ENCODE peak calls at places on chromosomes 5 and 9, in eight cellular contexts. One of them, this sample, is unnamed.

GRCh38 chr9:129632460-129632859 is 6.5 kb downstream of the NTMT1 start:
- DNase-seq in AG04450: no peak
- DNase-seq in HEK293T: no peak
- DNase-seq in H9: no peak
- DNase-seq in brain microvascular endothelial cell: no peak
- DNase-seq in A172: no peak
- DNase-seq in HAP-1: no peak
- DNase-seq in LoVo: no peak
- DNase-seq in this sample: no peak

GRCh38 chr5:54799645-54800044 is 185.7 kb downstream of the ESM1 start:
- DNase-seq in LoVo: no peak
- DNase-seq in brain microvascular endothelial cell: no peak
- DNase-seq in H9: no peak
- DNase-seq in A172: no peak
- DNase-seq in HEK293T: no peak
- DNase-seq in HAP-1: no peak
- DNase-seq in AG04450: no peak
- DNase-seq in this sample: no peak

GRCh38 chr5:8445139-8445538 is 576.2 kb downstream of the MTRR start:
- DNase-seq in HAP-1: no peak
- DNase-seq in LoVo: no peak
- DNase-seq in A172: no peak
- DNase-seq in H9: no peak
- DNase-seq in AG04450: no peak
- DNase-seq in HEK293T: no peak
- DNase-seq in brain microvascular endothelial cell: no peak
- DNase-seq in this sample: no peak

GRCh38 chr5:169629847-169630548 is 7.1 kb upstream of the DOCK2 start:
- DNase-seq in HEK293T: no peak
- DNase-seq in HAP-1: no peak
- DNase-seq in A172: peak; percentile 97
- DNase-seq in brain microvascular endothelial cell: peak; percentile 86
- DNase-seq in AG04450: peak; percentile 46
- DNase-seq in LoVo: peak; percentile 13
- DNase-seq in H9: no peak
- DNase-seq in this sample: no peak

GRCh38 chr5:141672856-141673813 is 8.9 kb downstream of the ARAP3 start:
- DNase-seq in HAP-1: no peak
- DNase-seq in AG04450: no peak
- DNase-seq in brain microvascular endothelial cell: no peak
- DNase-seq in HEK293T: no peak
- DNase-seq in LoVo: no peak
- DNase-seq in A172: no peak
- DNase-seq in H9: peak; percentile 50
- DNase-seq in this sample: no peak

GRCh38 chr9:121563881-121564460 is 64.3 kb upstream of the GGTA1 start:
- DNase-seq in HEK293T: no peak
- DNase-seq in brain microvascular endothelial cell: no peak
- DNase-seq in AG04450: no peak
- DNase-seq in HAP-1: no peak
- DNase-seq in A172: no peak
- DNase-seq in LoVo: no peak
- DNase-seq in H9: no peak
- DNase-seq in this sample: no peak

GRCh38 chr5:32506809-32507208 is 62.3 kb upstream of the ZFR start:
- DNase-seq in HEK293T: no peak
- DNase-seq in A172: peak; percentile 78
- DNase-seq in brain microvascular endothelial cell: no peak
- DNase-seq in HAP-1: no peak
- DNase-seq in H9: no peak
- DNase-seq in AG04450: no peak
- DNase-seq in LoVo: no peak
- DNase-seq in this sample: no peak

GRCh38 chr5:73160239-73160671 is 12.7 kb upstream of the TMEM174 start:
- DNase-seq in LoVo: no peak
- DNase-seq in HAP-1: no peak
- DNase-seq in A172: peak; percentile 13
- DNase-seq in brain microvascular endothelial cell: peak; percentile 7
- DNase-seq in H9: no peak
- DNase-seq in HEK293T: no peak
- DNase-seq in AG04450: no peak
- DNase-seq in this sample: no peak

GRCh38 chr5:144142030-144142825 is 28.2 kb downstream of the YIPF5 start:
- DNase-seq in brain microvascular endothelial cell: peak; percentile 22
- DNase-seq in AG04450: peak; percentile 7
- DNase-seq in LoVo: peak; percentile 38
- DNase-seq in HEK293T: peak; percentile 47
- DNase-seq in HAP-1: peak; percentile 43
- DNase-seq in A172: peak; percentile 43
- DNase-seq in H9: no peak
- DNase-seq in this sample: peak; percentile 23

GRCh38 chr9:135380321-135380960 is 99.1 kb upstream of the PPP1R26 start:
- DNase-seq in HAP-1: no peak
- DNase-seq in AG04450: no peak
- DNase-seq in H9: no peak
- DNase-seq in brain microvascular endothelial cell: no peak
- DNase-seq in HEK293T: no peak
- DNase-seq in LoVo: no peak
- DNase-seq in A172: no peak
- DNase-seq in this sample: no peak

GRCh38 chr5:181129601-181130000 is 1.4 kb downstream of the OR2V1 start:
- DNase-seq in A172: no peak
- DNase-seq in HAP-1: no peak
- DNase-seq in AG04450: no peak
- DNase-seq in HEK293T: no peak
- DNase-seq in H9: no peak
- DNase-seq in brain microvascular endothelial cell: no peak
- DNase-seq in LoVo: no peak
- DNase-seq in this sample: no peak

GRCh38 chr5:88836195-88836838 is 46.7 kb downstream of the MEF2C start:
- DNase-seq in HAP-1: no peak
- DNase-seq in HEK293T: no peak
- DNase-seq in AG04450: no peak
- DNase-seq in A172: peak; percentile 11
- DNase-seq in brain microvascular endothelial cell: peak; percentile 60
- DNase-seq in LoVo: peak; percentile 45
- DNase-seq in H9: no peak
- DNase-seq in this sample: no peak

GRCh38 chr5:59036274-59036961 is 453.5 kb downstream of the RAB3C start:
- DNase-seq in HAP-1: no peak
- DNase-seq in AG04450: peak; percentile 94
- DNase-seq in H9: no peak
- DNase-seq in A172: peak; percentile 47
- DNase-seq in HEK293T: no peak
- DNase-seq in brain microvascular endothelial cell: peak; percentile 91
- DNase-seq in LoVo: peak; percentile 87
- DNase-seq in this sample: peak; percentile 92

GRCh38 chr5:18882162-18882561 is 1105.8 kb downstream of the CDH18 start:
- DNase-seq in A172: no peak
- DNase-seq in AG04450: no peak
- DNase-seq in brain microvascular endothelial cell: no peak
- DNase-seq in H9: no peak
- DNase-seq in HEK293T: no peak
- DNase-seq in LoVo: no peak
- DNase-seq in HAP-1: no peak
- DNase-seq in this sample: no peak

GRCh38 chr9:76725181-76725580 is 39.1 kb upstream of the PCA3 start:
- DNase-seq in brain microvascular endothelial cell: no peak
- DNase-seq in A172: no peak
- DNase-seq in HAP-1: no peak
- DNase-seq in LoVo: no peak
- DNase-seq in HEK293T: no peak
- DNase-seq in H9: no peak
- DNase-seq in AG04450: no peak
- DNase-seq in this sample: no peak

GRCh38 chr5:142697356-142697807 is 11.5 kb upstream of the FGF1 start:
- DNase-seq in HEK293T: no peak
- DNase-seq in LoVo: no peak
- DNase-seq in AG04450: no peak
- DNase-seq in A172: no peak
- DNase-seq in H9: peak; percentile 18
- DNase-seq in brain microvascular endothelial cell: peak; percentile 81
- DNase-seq in HAP-1: no peak
- DNase-seq in this sample: no peak

GRCh38 chr9:92954078-92954861 is 6.9 kb downstream of the FGD3 start:
- DNase-seq in H9: no peak
- DNase-seq in AG04450: no peak
- DNase-seq in brain microvascular endothelial cell: no peak
- DNase-seq in HAP-1: no peak
- DNase-seq in HEK293T: no peak
- DNase-seq in LoVo: peak; percentile 95
- DNase-seq in A172: peak; percentile 94
- DNase-seq in this sample: no peak

GRCh38 chr5:179165421-179166170 is 105.4 kb downstream of the ZNF354C start:
- DNase-seq in HAP-1: no peak
- DNase-seq in A172: no peak
- DNase-seq in LoVo: no peak
- DNase-seq in H9: no peak
- DNase-seq in brain microvascular endothelial cell: no peak
- DNase-seq in HEK293T: no peak
- DNase-seq in AG04450: no peak
- DNase-seq in this sample: no peak

GRCh38 chr9:79574716-79575242 is 3.0 kb downstream of the TLE4 start:
- DNase-seq in AG04450: no peak
- DNase-seq in LoVo: no peak
- DNase-seq in brain microvascular endothelial cell: no peak
- DNase-seq in A172: no peak
- DNase-seq in HEK293T: no peak
- DNase-seq in H9: no peak
- DNase-seq in HAP-1: no peak
- DNase-seq in this sample: no peak

GRCh38 chr9:4796988-4797956 is 4.5 kb downstream of the RCL1 start:
- DNase-seq in HAP-1: no peak
- DNase-seq in A172: peak; percentile 23
- DNase-seq in HEK293T: peak; percentile 23
- DNase-seq in AG04450: no peak
- DNase-seq in LoVo: peak; percentile 41
- DNase-seq in H9: peak; percentile 42
- DNase-seq in brain microvascular endothelial cell: peak; percentile 47
- DNase-seq in this sample: no peak

GRCh38 chr5:89262030-89262429 is 379.0 kb upstream of the MEF2C start:
- DNase-seq in AG04450: no peak
- DNase-seq in A172: no peak
- DNase-seq in H9: no peak
- DNase-seq in HAP-1: no peak
- DNase-seq in HEK293T: no peak
- DNase-seq in brain microvascular endothelial cell: no peak
- DNase-seq in LoVo: no peak
- DNase-seq in this sample: no peak

GRCh38 chr5:176621661-176622079 is 8.7 kb downstream of the SNCB start:
- DNase-seq in A172: peak; percentile 46
- DNase-seq in HAP-1: no peak
- DNase-seq in HEK293T: no peak
- DNase-seq in brain microvascular endothelial cell: peak; percentile 71
- DNase-seq in AG04450: no peak
- DNase-seq in LoVo: no peak
- DNase-seq in H9: no peak
- DNase-seq in this sample: no peak

GRCh38 chr9:136047076-136047774 is 47.9 kb downstream of the NACC2 start:
- DNase-seq in A172: no peak
- DNase-seq in brain microvascular endothelial cell: no peak
- DNase-seq in H9: no peak
- DNase-seq in LoVo: no peak
- DNase-seq in HEK293T: no peak
- DNase-seq in HAP-1: no peak
- DNase-seq in AG04450: no peak
- DNase-seq in this sample: no peak

GRCh38 chr9:91681461-91682305 is 258.1 kb upstream of the NFIL3 start:
- DNase-seq in HEK293T: peak; percentile 81
- DNase-seq in H9: peak; percentile 87
- DNase-seq in LoVo: peak; percentile 73
- DNase-seq in HAP-1: peak; percentile 74
- DNase-seq in A172: peak; percentile 48
- DNase-seq in AG04450: peak; percentile 6
- DNase-seq in brain microvascular endothelial cell: peak; percentile 58
- DNase-seq in this sample: peak; percentile 53

GRCh38 chr9:111621895-111622480 is 9.1 kb upstream of the DNAJC25 start:
- DNase-seq in LoVo: peak; percentile 30
- DNase-seq in HAP-1: no peak
- DNase-seq in brain microvascular endothelial cell: peak; percentile 58
- DNase-seq in A172: peak; percentile 26
- DNase-seq in H9: no peak
- DNase-seq in HEK293T: peak; percentile 31
- DNase-seq in AG04450: no peak
- DNase-seq in this sample: peak; percentile 53

GRCh38 chr9:35909274-35909673 is at the start of gene SPAAR:
- DNase-seq in HEK293T: no peak
- DNase-seq in HAP-1: no peak
- DNase-seq in brain microvascular endothelial cell: no peak
- DNase-seq in AG04450: no peak
- DNase-seq in H9: no peak
- DNase-seq in A172: no peak
- DNase-seq in LoVo: no peak
- DNase-seq in this sample: no peak

GRCh38 chr9:129258823-129259301 is 80.8 kb upstream of the IER5L start:
- DNase-seq in A172: no peak
- DNase-seq in HEK293T: no peak
- DNase-seq in HAP-1: no peak
- DNase-seq in brain microvascular endothelial cell: no peak
- DNase-seq in AG04450: no peak
- DNase-seq in H9: no peak
- DNase-seq in LoVo: no peak
- DNase-seq in this sample: no peak

GRCh38 chr9:35718726-35719511 is 13.1 kb downstream of the TLN1 start:
- DNase-seq in AG04450: no peak
- DNase-seq in HEK293T: no peak
- DNase-seq in HAP-1: no peak
- DNase-seq in brain microvascular endothelial cell: no peak
- DNase-seq in H9: no peak
- DNase-seq in A172: no peak
- DNase-seq in LoVo: no peak
- DNase-seq in this sample: no peak

GRCh38 chr5:69528015-69528414 is 32.0 kb upstream of the GTF2H2C start:
- DNase-seq in A172: no peak
- DNase-seq in HEK293T: no peak
- DNase-seq in LoVo: peak; percentile 73
- DNase-seq in HAP-1: no peak
- DNase-seq in brain microvascular endothelial cell: no peak
- DNase-seq in AG04450: no peak
- DNase-seq in H9: no peak
- DNase-seq in this sample: no peak

GRCh38 chr5:74885170-74885569 is 19.0 kb upstream of the FAM169A start:
- DNase-seq in LoVo: peak; percentile 34
- DNase-seq in AG04450: no peak
- DNase-seq in H9: no peak
- DNase-seq in brain microvascular endothelial cell: no peak
- DNase-seq in A172: no peak
- DNase-seq in HEK293T: no peak
- DNase-seq in HAP-1: no peak
- DNase-seq in this sample: no peak

GRCh38 chr9:36136894-36137391 is 410 bp downstream of the GLIPR2 start:
- DNase-seq in A172: no peak
- DNase-seq in LoVo: peak; percentile 1
- DNase-seq in H9: no peak
- DNase-seq in AG04450: no peak
- DNase-seq in HAP-1: peak; percentile 30
- DNase-seq in brain microvascular endothelial cell: no peak
- DNase-seq in HEK293T: peak; percentile 27
- DNase-seq in this sample: no peak

GRCh38 chr5:172443441-172444109 is 10.8 kb downstream of the SH3PXD2B start:
- DNase-seq in AG04450: peak; percentile 85
- DNase-seq in A172: peak; percentile 95
- DNase-seq in LoVo: peak; percentile 64
- DNase-seq in HEK293T: no peak
- DNase-seq in HAP-1: no peak
- DNase-seq in H9: no peak
- DNase-seq in brain microvascular endothelial cell: peak; percentile 94
- DNase-seq in this sample: no peak

GRCh38 chr9:113894166-113894565 is 18.1 kb downstream of the ZNF618 start:
- DNase-seq in HEK293T: no peak
- DNase-seq in HAP-1: no peak
- DNase-seq in A172: no peak
- DNase-seq in AG04450: no peak
- DNase-seq in LoVo: no peak
- DNase-seq in H9: no peak
- DNase-seq in brain microvascular endothelial cell: no peak
- DNase-seq in this sample: no peak

GRCh38 chr9:81227507-81228245 is 461.7 kb downstream of the TLE1 start:
- DNase-seq in LoVo: no peak
- DNase-seq in brain microvascular endothelial cell: no peak
- DNase-seq in HEK293T: no peak
- DNase-seq in A172: no peak
- DNase-seq in AG04450: no peak
- DNase-seq in H9: no peak
- DNase-seq in HAP-1: no peak
- DNase-seq in this sample: no peak

This sample was measured in NCI-H460.